ENCODE peak calls at places on chromosomes 6 and 20, in four cellular contexts. One of them, this sample, is unnamed.

GRCh38 chr6:36198986-36199385 is 2.4 kb downstream of the BRPF3 start:
- DNase-seq in activated CD4-positive, CD25-positive, alpha-beta regulatory T cell: no peak
- DNase-seq in endothelial cell of umbilical vein: no peak
- DNase-seq in HEK293T: no peak
- DNase-seq in this sample: no peak

GRCh38 chr20:35663813-35664543 is 722 bp downstream of the CPNE1 start:
- DNase-seq in activated CD4-positive, CD25-positive, alpha-beta regulatory T cell: peak
- DNase-seq in endothelial cell of umbilical vein: peak
- DNase-seq in HEK293T: peak
- DNase-seq in this sample: peak

GRCh38 chr6:168031411-168032382 is 34.2 kb downstream of the KIF25 start:
- DNase-seq in activated CD4-positive, CD25-positive, alpha-beta regulatory T cell: no peak
- DNase-seq in endothelial cell of umbilical vein: no peak
- DNase-seq in HEK293T: no peak
- DNase-seq in this sample: no peak

GRCh38 chr6:2940010-2940850 is 31.1 kb downstream of the SERPINB6 start:
- DNase-seq in activated CD4-positive, CD25-positive, alpha-beta regulatory T cell: peak
- DNase-seq in endothelial cell of umbilical vein: no peak
- DNase-seq in HEK293T: no peak
- DNase-seq in this sample: no peak

GRCh38 chr6:90860822-90861601 is 274.1 kb upstream of the MAP3K7 start:
- DNase-seq in activated CD4-positive, CD25-positive, alpha-beta regulatory T cell: no peak
- DNase-seq in endothelial cell of umbilical vein: no peak
- DNase-seq in HEK293T: peak
- DNase-seq in this sample: peak

GRCh38 chr6:353642-354614 is 37.6 kb upstream of the IRF4 start:
- DNase-seq in activated CD4-positive, CD25-positive, alpha-beta regulatory T cell: no peak
- DNase-seq in endothelial cell of umbilical vein: no peak
- DNase-seq in HEK293T: no peak
- DNase-seq in this sample: no peak

GRCh38 chr20:57277398-57278105 is 11.1 kb upstream of the BMP7 start:
- DNase-seq in activated CD4-positive, CD25-positive, alpha-beta regulatory T cell: no peak
- DNase-seq in endothelial cell of umbilical vein: no peak
- DNase-seq in HEK293T: no peak
- DNase-seq in this sample: no peak

GRCh38 chr6:149078383-149078782 is 239.1 kb upstream of the TAB2 start:
- DNase-seq in activated CD4-positive, CD25-positive, alpha-beta regulatory T cell: no peak
- DNase-seq in endothelial cell of umbilical vein: no peak
- DNase-seq in HEK293T: no peak
- DNase-seq in this sample: no peak

GRCh38 chr6:13229205-13230085 is 98.9 kb downstream of the TBC1D7 start:
- DNase-seq in activated CD4-positive, CD25-positive, alpha-beta regulatory T cell: no peak
- DNase-seq in endothelial cell of umbilical vein: no peak
- DNase-seq in HEK293T: no peak
- DNase-seq in this sample: no peak

GRCh38 chr6:33375143-33375649 is 16.4 kb upstream of the KIFC1 start:
- DNase-seq in activated CD4-positive, CD25-positive, alpha-beta regulatory T cell: no peak
- DNase-seq in endothelial cell of umbilical vein: peak
- DNase-seq in HEK293T: no peak
- DNase-seq in this sample: peak

GRCh38 chr20:35619196-35620095 is 3.8 kb downstream of the SPAG4 start:
- DNase-seq in activated CD4-positive, CD25-positive, alpha-beta regulatory T cell: peak
- DNase-seq in endothelial cell of umbilical vein: peak
- DNase-seq in HEK293T: peak
- DNase-seq in this sample: peak

GRCh38 chr6:27679968-27680694 is 207.2 kb upstream of the ZNF184 start:
- DNase-seq in activated CD4-positive, CD25-positive, alpha-beta regulatory T cell: no peak
- DNase-seq in endothelial cell of umbilical vein: no peak
- DNase-seq in HEK293T: no peak
- DNase-seq in this sample: no peak

GRCh38 chr6:157034433-157035230 is 257.5 kb downstream of the ARID1B start:
- DNase-seq in activated CD4-positive, CD25-positive, alpha-beta regulatory T cell: no peak
- DNase-seq in endothelial cell of umbilical vein: peak
- DNase-seq in HEK293T: peak
- DNase-seq in this sample: peak

GRCh38 chr20:47108994-47109393 is 214.4 kb downstream of the EYA2 start:
- DNase-seq in activated CD4-positive, CD25-positive, alpha-beta regulatory T cell: no peak
- DNase-seq in endothelial cell of umbilical vein: no peak
- DNase-seq in HEK293T: no peak
- DNase-seq in this sample: no peak